ENCODE peak calls at places on chromosomes 3 and 15, in seven cellular contexts. One of them, this sample, is unnamed.

GRCh38 chr3:151879037-151879436 is 5.6 kb downstream of the SUCNR1 start:
- DNase-seq in GM12891: no peak
- DNase-seq in K562: no peak
- DNase-seq in SK-N-SH: no peak
- DNase-seq in GM12878: no peak
- DNase-seq in H1: no peak
- DNase-seq in HepG2: no peak
- DNase-seq in this sample: no peak

GRCh38 chr3:129485681-129486056 is 42.8 kb upstream of the RHO start:
- DNase-seq in HepG2: no peak
- DNase-seq in K562: no peak
- DNase-seq in SK-N-SH: no peak
- DNase-seq in GM12891: no peak
- DNase-seq in GM12878: no peak
- DNase-seq in H1: no peak
- DNase-seq in this sample: no peak

GRCh38 chr15:70412717-70413266 is 315.1 kb upstream of the TLE3 start:
- DNase-seq in GM12891: no peak
- DNase-seq in HepG2: no peak
- DNase-seq in SK-N-SH: no peak
- DNase-seq in K562: no peak
- DNase-seq in H1: no peak
- DNase-seq in GM12878: no peak
- DNase-seq in this sample: no peak

GRCh38 chr3:146227486-146227885 is 23.4 kb downstream of the PLSCR4 start:
- DNase-seq in GM12891: no peak
- DNase-seq in GM12878: no peak
- DNase-seq in HepG2: no peak
- DNase-seq in K562: no peak
- DNase-seq in H1: no peak
- DNase-seq in SK-N-SH: no peak
- DNase-seq in this sample: no peak

GRCh38 chr3:175535351-175535750 is 676.2 kb downstream of the NAALADL2 start:
- DNase-seq in GM12891: no peak
- DNase-seq in GM12878: no peak
- DNase-seq in K562: no peak
- DNase-seq in HepG2: no peak
- DNase-seq in H1: no peak
- DNase-seq in SK-N-SH: no peak
- DNase-seq in this sample: no peak

GRCh38 chr3:24344784-24345439 is 149.7 kb downstream of the THRB start:
- DNase-seq in GM12878: no peak
- DNase-seq in H1: no peak
- DNase-seq in GM12891: no peak
- DNase-seq in HepG2: no peak
- DNase-seq in K562: no peak
- DNase-seq in SK-N-SH: no peak
- DNase-seq in this sample: no peak

GRCh38 chr3:52400275-52400793 is 44.6 kb downstream of the SEMA3G start:
- DNase-seq in GM12891: no peak
- DNase-seq in K562: peak; percentile 30
- DNase-seq in H1: no peak
- DNase-seq in GM12878: no peak
- DNase-seq in SK-N-SH: no peak
- DNase-seq in HepG2: no peak
- DNase-seq in this sample: no peak

GRCh38 chr3:55453871-55454496 is 33.1 kb downstream of the WNT5A start:
- DNase-seq in HepG2: no peak
- DNase-seq in H1: no peak
- DNase-seq in GM12891: no peak
- DNase-seq in K562: no peak
- DNase-seq in GM12878: peak; percentile 1
- DNase-seq in SK-N-SH: no peak
- DNase-seq in this sample: no peak

GRCh38 chr3:32420138-32420981 is 28.7 kb downstream of the CMTM7 start:
- DNase-seq in K562: no peak
- DNase-seq in H1: peak; percentile 60
- DNase-seq in GM12891: no peak
- DNase-seq in HepG2: peak; percentile 89
- DNase-seq in GM12878: peak; percentile 56
- DNase-seq in SK-N-SH: no peak
- DNase-seq in this sample: no peak

GRCh38 chr3:19105826-19106225 is 42.5 kb upstream of the KCNH8 start:
- DNase-seq in K562: no peak
- DNase-seq in GM12878: no peak
- DNase-seq in H1: no peak
- DNase-seq in HepG2: no peak
- DNase-seq in GM12891: no peak
- DNase-seq in SK-N-SH: no peak
- DNase-seq in this sample: no peak

GRCh38 chr3:50518441-50518840 is 15.0 kb upstream of the CACNA2D2 start:
- DNase-seq in GM12891: no peak
- DNase-seq in K562: no peak
- DNase-seq in H1: no peak
- DNase-seq in HepG2: no peak
- DNase-seq in SK-N-SH: no peak
- DNase-seq in GM12878: no peak
- DNase-seq in this sample: no peak

GRCh38 chr3:21436846-21437245 is 314.2 kb downstream of the ZNF385D start:
- DNase-seq in K562: no peak
- DNase-seq in H1: no peak
- DNase-seq in HepG2: no peak
- DNase-seq in SK-N-SH: no peak
- DNase-seq in GM12878: no peak
- DNase-seq in GM12891: no peak
- DNase-seq in this sample: no peak

GRCh38 chr3:85977615-85978338 is 1013.2 kb downstream of the VGLL3 start:
- DNase-seq in GM12878: no peak
- DNase-seq in K562: no peak
- DNase-seq in H1: no peak
- DNase-seq in GM12891: no peak
- DNase-seq in HepG2: no peak
- DNase-seq in SK-N-SH: no peak
- DNase-seq in this sample: no peak
- TF ChIP-seq POLR2AphosphoS5 in GM12878: no peak
- TF ChIP-seq POLR2AphosphoS5 in K562: no peak
- TF ChIP-seq POLR2AphosphoS5 in H1: no peak
- TF ChIP-seq POLR2AphosphoS5 in GM12891: no peak
- TF ChIP-seq POLR2AphosphoS5 in HepG2: no peak
- TF ChIP-seq POLR2AphosphoS5 in SK-N-SH: no peak
- TF ChIP-seq POLR2AphosphoS5 in this sample: no peak

GRCh38 chr15:56984681-56985515 is 66.5 kb downstream of the TCF12 start:
- DNase-seq in HepG2: no peak
- DNase-seq in K562: no peak
- DNase-seq in GM12878: no peak
- DNase-seq in H1: no peak
- DNase-seq in SK-N-SH: no peak
- DNase-seq in GM12891: no peak
- DNase-seq in this sample: no peak
- TF ChIP-seq TAF1 in HepG2: no peak
- TF ChIP-seq TAF1 in K562: no peak
- TF ChIP-seq TAF1 in GM12878: no peak
- TF ChIP-seq TAF1 in H1: no peak
- TF ChIP-seq TAF1 in SK-N-SH: no peak
- TF ChIP-seq TAF1 in GM12891: no peak
- TF ChIP-seq TAF1 in this sample: no peak

GRCh38 chr15:44195151-44195740 is at the start of gene FRMD5:
- DNase-seq in HepG2: peak; percentile 85
- DNase-seq in SK-N-SH: peak; percentile 98
- DNase-seq in GM12878: peak; percentile 74
- DNase-seq in H1: peak; percentile 98
- DNase-seq in GM12891: peak; percentile 78
- DNase-seq in K562: peak; percentile 56
- DNase-seq in this sample: peak; percentile 83
- TF ChIP-seq POLR2AphosphoS5 in HepG2: no peak
- TF ChIP-seq POLR2AphosphoS5 in SK-N-SH: peak; percentile 90
- TF ChIP-seq POLR2AphosphoS5 in GM12878: no peak
- TF ChIP-seq POLR2AphosphoS5 in H1: peak; percentile 47
- TF ChIP-seq POLR2AphosphoS5 in GM12891: no peak
- TF ChIP-seq POLR2AphosphoS5 in K562: no peak
- TF ChIP-seq POLR2AphosphoS5 in this sample: no peak

GRCh38 chr3:187795207-187795960 is 50.1 kb upstream of the BCL6 start:
- DNase-seq in K562: no peak
- DNase-seq in HepG2: no peak
- DNase-seq in GM12891: no peak
- DNase-seq in H1: no peak
- DNase-seq in GM12878: no peak
- DNase-seq in SK-N-SH: no peak
- DNase-seq in this sample: no peak

GRCh38 chr3:187788984-187789857 is 44.0 kb upstream of the BCL6 start:
- DNase-seq in GM12878: no peak
- DNase-seq in H1: no peak
- DNase-seq in SK-N-SH: no peak
- DNase-seq in K562: no peak
- DNase-seq in HepG2: no peak
- DNase-seq in GM12891: no peak
- DNase-seq in this sample: no peak

GRCh38 chr3:187794731-187795130 is 49.5 kb upstream of the BCL6 start:
- DNase-seq in H1: no peak
- DNase-seq in K562: no peak
- DNase-seq in GM12891: no peak
- DNase-seq in SK-N-SH: no peak
- DNase-seq in HepG2: no peak
- DNase-seq in GM12878: no peak
- DNase-seq in this sample: no peak

GRCh38 chr3:187789872-187790271 is 44.6 kb upstream of the BCL6 start:
- DNase-seq in H1: no peak
- DNase-seq in GM12878: no peak
- DNase-seq in SK-N-SH: no peak
- DNase-seq in HepG2: no peak
- DNase-seq in GM12891: no peak
- DNase-seq in K562: no peak
- DNase-seq in this sample: no peak
- TF ChIP-seq TAF1 in H1: no peak
- TF ChIP-seq TAF1 in GM12878: no peak
- TF ChIP-seq TAF1 in SK-N-SH: no peak
- TF ChIP-seq TAF1 in HepG2: no peak
- TF ChIP-seq TAF1 in GM12891: no peak
- TF ChIP-seq TAF1 in K562: no peak
- TF ChIP-seq TAF1 in this sample: no peak

GRCh38 chr3:128338536-128339400 is 127.9 kb downstream of the DNAJB8 start:
- DNase-seq in HepG2: no peak
- DNase-seq in GM12878: no peak
- DNase-seq in SK-N-SH: no peak
- DNase-seq in GM12891: no peak
- DNase-seq in H1: no peak
- DNase-seq in K562: peak; percentile 31
- DNase-seq in this sample: no peak
- TF ChIP-seq POLR2AphosphoS5 in HepG2: no peak
- TF ChIP-seq POLR2AphosphoS5 in GM12878: no peak
- TF ChIP-seq POLR2AphosphoS5 in SK-N-SH: no peak
- TF ChIP-seq POLR2AphosphoS5 in GM12891: no peak
- TF ChIP-seq POLR2AphosphoS5 in H1: no peak
- TF ChIP-seq POLR2AphosphoS5 in K562: no peak
- TF ChIP-seq POLR2AphosphoS5 in this sample: no peak

DNA sequence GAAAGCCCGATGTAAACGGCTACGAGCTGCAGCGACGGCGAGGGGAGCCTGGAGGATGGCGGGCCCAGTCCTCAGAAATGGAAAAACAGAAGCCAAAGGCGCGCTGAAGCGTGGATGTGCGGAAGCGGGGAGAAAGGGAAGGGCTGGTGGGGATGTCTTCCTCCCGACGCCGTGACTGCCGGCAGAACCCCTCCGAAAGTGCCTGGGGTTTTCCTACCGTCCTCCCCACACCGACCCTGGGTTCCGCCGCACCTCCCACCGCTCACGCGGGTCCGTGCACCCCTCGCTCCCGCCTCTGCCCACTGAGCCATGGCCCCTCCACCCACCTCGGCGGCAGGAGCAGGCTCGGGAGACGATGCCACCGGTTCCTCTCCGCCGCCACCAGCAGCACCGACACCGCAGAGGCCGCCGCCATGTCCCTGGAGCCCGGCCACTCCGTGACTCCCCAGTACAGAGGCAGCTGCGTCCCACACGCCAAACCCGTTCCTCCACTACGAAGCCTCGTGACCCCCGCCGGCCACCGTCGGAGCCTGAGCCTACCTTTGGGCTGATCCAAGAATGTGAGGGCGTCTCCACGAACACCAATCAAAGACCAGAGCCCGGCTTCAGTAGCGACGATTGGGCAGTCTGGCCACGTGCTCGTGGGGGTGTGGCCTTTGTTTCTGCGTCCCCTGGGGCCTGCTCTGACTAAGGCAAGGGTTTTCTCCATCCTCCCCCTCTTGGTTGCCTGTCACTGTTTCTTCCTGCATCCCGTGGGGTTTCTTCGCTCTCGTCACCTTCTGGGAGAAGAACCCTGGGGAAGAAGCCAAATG is at the start of gene MCCC1:
- DNase-seq in GM12878: peak; percentile 94
- DNase-seq in H1: peak; percentile 97
- DNase-seq in SK-N-SH: peak; percentile 97
- DNase-seq in HepG2: peak; percentile 96
- DNase-seq in GM12891: peak; percentile 94
- DNase-seq in K562: peak; percentile 98
- DNase-seq in this sample: peak; percentile 89
- TF ChIP-seq TAF1 in GM12878: peak; percentile 64
- TF ChIP-seq TAF1 in H1: peak; percentile 82
- TF ChIP-seq TAF1 in SK-N-SH: peak; percentile 69
- TF ChIP-seq TAF1 in HepG2: peak; percentile 90
- TF ChIP-seq TAF1 in GM12891: no peak
- TF ChIP-seq TAF1 in K562: peak; percentile 86
- TF ChIP-seq TAF1 in this sample: peak; percentile 62

GRCh38 chr3:39166932-39167532 is 13.6 kb upstream of the CSRNP1 start:
- DNase-seq in GM12878: no peak
- DNase-seq in SK-N-SH: no peak
- DNase-seq in GM12891: no peak
- DNase-seq in H1: no peak
- DNase-seq in K562: no peak
- DNase-seq in HepG2: no peak
- DNase-seq in this sample: no peak
- TF ChIP-seq POLR2AphosphoS5 in GM12878: no peak
- TF ChIP-seq POLR2AphosphoS5 in SK-N-SH: no peak
- TF ChIP-seq POLR2AphosphoS5 in GM12891: no peak
- TF ChIP-seq POLR2AphosphoS5 in H1: no peak
- TF ChIP-seq POLR2AphosphoS5 in K562: no peak
- TF ChIP-seq POLR2AphosphoS5 in HepG2: no peak
- TF ChIP-seq POLR2AphosphoS5 in this sample: no peak

DNA sequence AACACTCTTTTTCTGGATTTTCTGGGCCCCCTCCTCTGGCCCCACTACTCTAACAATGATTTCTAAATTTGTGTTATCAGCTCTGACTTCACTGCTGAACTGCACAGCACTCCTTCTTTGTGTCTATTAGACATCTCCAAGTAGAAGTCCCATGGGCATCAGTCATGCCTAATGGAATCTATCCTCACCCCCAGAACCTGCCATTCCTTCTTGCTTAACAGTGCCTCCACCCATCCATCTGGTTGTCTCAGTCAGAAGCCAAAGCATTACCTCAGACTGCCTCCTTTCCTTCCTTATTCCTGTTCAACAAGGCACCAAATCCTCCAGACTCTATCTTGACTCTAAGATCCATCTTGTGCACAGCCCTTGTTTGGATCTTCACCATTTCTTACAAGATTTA is 36.2 kb downstream of the SSR3 start:
- DNase-seq in SK-N-SH: no peak
- DNase-seq in H1: no peak
- DNase-seq in HepG2: no peak
- DNase-seq in K562: no peak
- DNase-seq in GM12878: no peak
- DNase-seq in GM12891: no peak
- DNase-seq in this sample: no peak
- TF ChIP-seq TAF1 in SK-N-SH: no peak
- TF ChIP-seq TAF1 in H1: no peak
- TF ChIP-seq TAF1 in HepG2: no peak
- TF ChIP-seq TAF1 in K562: no peak
- TF ChIP-seq TAF1 in GM12878: no peak
- TF ChIP-seq TAF1 in GM12891: no peak
- TF ChIP-seq TAF1 in this sample: no peak

This sample was measured in GM12892.